ENCODE peak calls at places on chromosome 15, in five cellular contexts. One of them, this sample, is unnamed.

GRCh38 chr15:101441706-101442105 is 47.8 kb downstream of the PCSK6 start:
- DNase-seq in dermis blood vessel endothelial cell: no peak
- DNase-seq in activated T-helper 9 cell treated with anti-CD3 and anti-CD28 coated beads, Interleukin-2, amount 50 U/mL, for 16 hours: no peak
- DNase-seq in skeletal muscle cell: no peak
- DNase-seq in NB4: no peak
- DNase-seq in this sample: no peak

GRCh38 chr15:74374648-74375302 is 7.3 kb upstream of the CYP11A1 start:
- DNase-seq in dermis blood vessel endothelial cell: no peak
- DNase-seq in activated T-helper 9 cell treated with anti-CD3 and anti-CD28 coated beads, Interleukin-2, amount 50 U/mL, for 16 hours: no peak
- DNase-seq in skeletal muscle cell: no peak
- DNase-seq in NB4: no peak
- DNase-seq in this sample: no peak

GRCh38 chr15:32908135-32908801 is 190.5 kb downstream of the GREM1 start:
- DNase-seq in dermis blood vessel endothelial cell: peak
- DNase-seq in activated T-helper 9 cell treated with anti-CD3 and anti-CD28 coated beads, Interleukin-2, amount 50 U/mL, for 16 hours: no peak
- DNase-seq in skeletal muscle cell: peak
- DNase-seq in NB4: peak
- DNase-seq in this sample: no peak

GRCh38 chr15:51624022-51624421 is 1.5 kb upstream of the DMXL2 start:
- DNase-seq in dermis blood vessel endothelial cell: no peak
- DNase-seq in activated T-helper 9 cell treated with anti-CD3 and anti-CD28 coated beads, Interleukin-2, amount 50 U/mL, for 16 hours: no peak
- DNase-seq in skeletal muscle cell: no peak
- DNase-seq in NB4: no peak
- DNase-seq in this sample: no peak

GRCh38 chr15:34927726-34928125 is 41.8 kb downstream of the AQR start:
- DNase-seq in dermis blood vessel endothelial cell: peak
- DNase-seq in activated T-helper 9 cell treated with anti-CD3 and anti-CD28 coated beads, Interleukin-2, amount 50 U/mL, for 16 hours: no peak
- DNase-seq in skeletal muscle cell: no peak
- DNase-seq in NB4: no peak
- DNase-seq in this sample: no peak

GRCh38 chr15:94416829-94417228 is 185.5 kb downstream of the MCTP2 start:
- DNase-seq in dermis blood vessel endothelial cell: no peak
- DNase-seq in activated T-helper 9 cell treated with anti-CD3 and anti-CD28 coated beads, Interleukin-2, amount 50 U/mL, for 16 hours: no peak
- DNase-seq in skeletal muscle cell: no peak
- DNase-seq in NB4: no peak
- DNase-seq in this sample: no peak

GRCh38 chr15:66294157-66294931 is 976 bp downstream of the DIS3L start:
- DNase-seq in dermis blood vessel endothelial cell: peak
- DNase-seq in activated T-helper 9 cell treated with anti-CD3 and anti-CD28 coated beads, Interleukin-2, amount 50 U/mL, for 16 hours: peak
- DNase-seq in skeletal muscle cell: peak
- DNase-seq in NB4: no peak
- DNase-seq in this sample: no peak

GRCh38 chr15:61185759-61186158 is 43.3 kb downstream of the RORA start:
- DNase-seq in dermis blood vessel endothelial cell: no peak
- DNase-seq in activated T-helper 9 cell treated with anti-CD3 and anti-CD28 coated beads, Interleukin-2, amount 50 U/mL, for 16 hours: no peak
- DNase-seq in skeletal muscle cell: no peak
- DNase-seq in NB4: no peak
- DNase-seq in this sample: no peak

GRCh38 chr15:28942046-28942445 is 56.3 kb downstream of the APBA2 start:
- DNase-seq in dermis blood vessel endothelial cell: no peak
- DNase-seq in activated T-helper 9 cell treated with anti-CD3 and anti-CD28 coated beads, Interleukin-2, amount 50 U/mL, for 16 hours: no peak
- DNase-seq in skeletal muscle cell: no peak
- DNase-seq in NB4: peak
- DNase-seq in this sample: no peak

GRCh38 chr15:72009207-72009606 is 108.7 kb downstream of the MYO9A start:
- DNase-seq in dermis blood vessel endothelial cell: no peak
- DNase-seq in activated T-helper 9 cell treated with anti-CD3 and anti-CD28 coated beads, Interleukin-2, amount 50 U/mL, for 16 hours: no peak
- DNase-seq in skeletal muscle cell: no peak
- DNase-seq in NB4: no peak
- DNase-seq in this sample: no peak

GRCh38 chr15:52143862-52144261 is 31.3 kb upstream of the BCL2L10 start:
- DNase-seq in dermis blood vessel endothelial cell: peak
- DNase-seq in activated T-helper 9 cell treated with anti-CD3 and anti-CD28 coated beads, Interleukin-2, amount 50 U/mL, for 16 hours: no peak
- DNase-seq in skeletal muscle cell: peak
- DNase-seq in NB4: peak
- DNase-seq in this sample: no peak

GRCh38 chr15:64938192-64938591 is 26.5 kb downstream of the ANKDD1A start:
- DNase-seq in dermis blood vessel endothelial cell: peak
- DNase-seq in activated T-helper 9 cell treated with anti-CD3 and anti-CD28 coated beads, Interleukin-2, amount 50 U/mL, for 16 hours: no peak
- DNase-seq in skeletal muscle cell: no peak
- DNase-seq in NB4: no peak
- DNase-seq in this sample: no peak

GRCh38 chr15:82749951-82750830 is 40.5 kb upstream of the AP3B2 start:
- DNase-seq in dermis blood vessel endothelial cell: peak
- DNase-seq in activated T-helper 9 cell treated with anti-CD3 and anti-CD28 coated beads, Interleukin-2, amount 50 U/mL, for 16 hours: peak
- DNase-seq in skeletal muscle cell: peak
- DNase-seq in NB4: peak
- DNase-seq in this sample: peak

GRCh38 chr15:66110788-66111187 is 142.8 kb downstream of the MEGF11 start:
- DNase-seq in dermis blood vessel endothelial cell: no peak
- DNase-seq in activated T-helper 9 cell treated with anti-CD3 and anti-CD28 coated beads, Interleukin-2, amount 50 U/mL, for 16 hours: no peak
- DNase-seq in skeletal muscle cell: no peak
- DNase-seq in NB4: no peak
- DNase-seq in this sample: no peak

GRCh38 chr15:60299452-60300047 is 98.2 kb downstream of the ANXA2 start:
- DNase-seq in dermis blood vessel endothelial cell: peak
- DNase-seq in activated T-helper 9 cell treated with anti-CD3 and anti-CD28 coated beads, Interleukin-2, amount 50 U/mL, for 16 hours: no peak
- DNase-seq in skeletal muscle cell: no peak
- DNase-seq in NB4: no peak
- DNase-seq in this sample: no peak

GRCh38 chr15:48413304-48413703 is 82.1 kb downstream of the DUT start:
- DNase-seq in dermis blood vessel endothelial cell: no peak
- DNase-seq in activated T-helper 9 cell treated with anti-CD3 and anti-CD28 coated beads, Interleukin-2, amount 50 U/mL, for 16 hours: no peak
- DNase-seq in skeletal muscle cell: peak
- DNase-seq in NB4: no peak
- DNase-seq in this sample: no peak

GRCh38 chr15:67558502-67558901 is 16.0 kb downstream of the MAP2K5 start:
- DNase-seq in dermis blood vessel endothelial cell: no peak
- DNase-seq in activated T-helper 9 cell treated with anti-CD3 and anti-CD28 coated beads, Interleukin-2, amount 50 U/mL, for 16 hours: no peak
- DNase-seq in skeletal muscle cell: no peak
- DNase-seq in NB4: no peak
- DNase-seq in this sample: no peak

GRCh38 chr15:43508421-43508820 is 9.0 kb upstream of the MAP1A start:
- DNase-seq in dermis blood vessel endothelial cell: no peak
- DNase-seq in activated T-helper 9 cell treated with anti-CD3 and anti-CD28 coated beads, Interleukin-2, amount 50 U/mL, for 16 hours: no peak
- DNase-seq in skeletal muscle cell: no peak
- DNase-seq in NB4: no peak
- DNase-seq in this sample: no peak

GRCh38 chr15:32683906-32684584 is 33.8 kb upstream of the GREM1 start:
- DNase-seq in dermis blood vessel endothelial cell: peak
- DNase-seq in activated T-helper 9 cell treated with anti-CD3 and anti-CD28 coated beads, Interleukin-2, amount 50 U/mL, for 16 hours: no peak
- DNase-seq in skeletal muscle cell: peak
- DNase-seq in NB4: peak
- DNase-seq in this sample: no peak

GRCh38 chr15:28896944-28897343 is 11.2 kb downstream of the APBA2 start:
- DNase-seq in dermis blood vessel endothelial cell: peak
- DNase-seq in activated T-helper 9 cell treated with anti-CD3 and anti-CD28 coated beads, Interleukin-2, amount 50 U/mL, for 16 hours: no peak
- DNase-seq in skeletal muscle cell: peak
- DNase-seq in NB4: no peak
- DNase-seq in this sample: no peak

GRCh38 chr15:67127925-67128324 is 62.5 kb downstream of the SMAD3 start:
- DNase-seq in dermis blood vessel endothelial cell: peak
- DNase-seq in activated T-helper 9 cell treated with anti-CD3 and anti-CD28 coated beads, Interleukin-2, amount 50 U/mL, for 16 hours: no peak
- DNase-seq in skeletal muscle cell: peak
- DNase-seq in NB4: peak
- DNase-seq in this sample: no peak

GRCh38 chr15:42385980-42386695 is 26.8 kb downstream of the CAPN3 start:
- DNase-seq in dermis blood vessel endothelial cell: peak
- DNase-seq in activated T-helper 9 cell treated with anti-CD3 and anti-CD28 coated beads, Interleukin-2, amount 50 U/mL, for 16 hours: no peak
- DNase-seq in skeletal muscle cell: no peak
- DNase-seq in NB4: no peak
- DNase-seq in this sample: no peak

GRCh38 chr15:61755461-61755860 is 304.8 kb downstream of the VPS13C start:
- DNase-seq in dermis blood vessel endothelial cell: no peak
- DNase-seq in activated T-helper 9 cell treated with anti-CD3 and anti-CD28 coated beads, Interleukin-2, amount 50 U/mL, for 16 hours: no peak
- DNase-seq in skeletal muscle cell: no peak
- DNase-seq in NB4: no peak
- DNase-seq in this sample: no peak

GRCh38 chr15:70474682-70475438 is 288.5 kb downstream of the UACA start:
- DNase-seq in dermis blood vessel endothelial cell: peak
- DNase-seq in activated T-helper 9 cell treated with anti-CD3 and anti-CD28 coated beads, Interleukin-2, amount 50 U/mL, for 16 hours: no peak
- DNase-seq in skeletal muscle cell: peak
- DNase-seq in NB4: peak
- DNase-seq in this sample: no peak

GRCh38 chr15:36797128-36797527 is 217.7 kb downstream of the CDIN1 start:
- DNase-seq in dermis blood vessel endothelial cell: no peak
- DNase-seq in activated T-helper 9 cell treated with anti-CD3 and anti-CD28 coated beads, Interleukin-2, amount 50 U/mL, for 16 hours: no peak
- DNase-seq in skeletal muscle cell: no peak
- DNase-seq in NB4: no peak
- DNase-seq in this sample: no peak

GRCh38 chr15:58441376-58442070 is 9.7 kb downstream of the LIPC start:
- DNase-seq in dermis blood vessel endothelial cell: peak
- DNase-seq in activated T-helper 9 cell treated with anti-CD3 and anti-CD28 coated beads, Interleukin-2, amount 50 U/mL, for 16 hours: no peak
- DNase-seq in skeletal muscle cell: peak
- DNase-seq in NB4: no peak
- DNase-seq in this sample: no peak

GRCh38 chr15:52154896-52155865 is 36.0 kb downstream of the GNB5 start:
- DNase-seq in dermis blood vessel endothelial cell: no peak
- DNase-seq in activated T-helper 9 cell treated with anti-CD3 and anti-CD28 coated beads, Interleukin-2, amount 50 U/mL, for 16 hours: no peak
- DNase-seq in skeletal muscle cell: no peak
- DNase-seq in NB4: peak
- DNase-seq in this sample: no peak

GRCh38 chr15:69222002-69222474 is 61.6 kb downstream of the GLCE start:
- DNase-seq in dermis blood vessel endothelial cell: no peak
- DNase-seq in activated T-helper 9 cell treated with anti-CD3 and anti-CD28 coated beads, Interleukin-2, amount 50 U/mL, for 16 hours: no peak
- DNase-seq in skeletal muscle cell: no peak
- DNase-seq in NB4: no peak
- DNase-seq in this sample: no peak

GRCh38 chr15:66430627-66431026 is 43.9 kb downstream of the MAP2K1 start:
- DNase-seq in dermis blood vessel endothelial cell: no peak
- DNase-seq in activated T-helper 9 cell treated with anti-CD3 and anti-CD28 coated beads, Interleukin-2, amount 50 U/mL, for 16 hours: no peak
- DNase-seq in skeletal muscle cell: no peak
- DNase-seq in NB4: no peak
- DNase-seq in this sample: no peak

GRCh38 chr15:101669744-101670143 is 17.6 kb upstream of the TM2D3 start:
- DNase-seq in dermis blood vessel endothelial cell: no peak
- DNase-seq in activated T-helper 9 cell treated with anti-CD3 and anti-CD28 coated beads, Interleukin-2, amount 50 U/mL, for 16 hours: no peak
- DNase-seq in skeletal muscle cell: peak
- DNase-seq in NB4: peak
- DNase-seq in this sample: no peak

GRCh38 chr15:75672111-75672602 is 24.4 kb downstream of the SNX33 start:
- DNase-seq in dermis blood vessel endothelial cell: no peak
- DNase-seq in activated T-helper 9 cell treated with anti-CD3 and anti-CD28 coated beads, Interleukin-2, amount 50 U/mL, for 16 hours: no peak
- DNase-seq in skeletal muscle cell: no peak
- DNase-seq in NB4: peak
- DNase-seq in this sample: no peak

GRCh38 chr15:91258436-91258779 is 158.4 kb downstream of the SV2B start:
- DNase-seq in dermis blood vessel endothelial cell: no peak
- DNase-seq in activated T-helper 9 cell treated with anti-CD3 and anti-CD28 coated beads, Interleukin-2, amount 50 U/mL, for 16 hours: no peak
- DNase-seq in skeletal muscle cell: no peak
- DNase-seq in NB4: peak
- DNase-seq in this sample: no peak

GRCh38 chr15:81215983-81216382 is 19.3 kb downstream of the IL16 start:
- DNase-seq in dermis blood vessel endothelial cell: no peak
- DNase-seq in activated T-helper 9 cell treated with anti-CD3 and anti-CD28 coated beads, Interleukin-2, amount 50 U/mL, for 16 hours: no peak
- DNase-seq in skeletal muscle cell: no peak
- DNase-seq in NB4: no peak
- DNase-seq in this sample: no peak

GRCh38 chr15:63596666-63597032 is 538 bp upstream of the FBXL22 start:
- DNase-seq in dermis blood vessel endothelial cell: no peak
- DNase-seq in activated T-helper 9 cell treated with anti-CD3 and anti-CD28 coated beads, Interleukin-2, amount 50 U/mL, for 16 hours: no peak
- DNase-seq in skeletal muscle cell: no peak
- DNase-seq in NB4: no peak
- DNase-seq in this sample: no peak

GRCh38 chr15:34810455-34811146 is 15.3 kb upstream of the ACTC1 start:
- DNase-seq in dermis blood vessel endothelial cell: peak
- DNase-seq in activated T-helper 9 cell treated with anti-CD3 and anti-CD28 coated beads, Interleukin-2, amount 50 U/mL, for 16 hours: no peak
- DNase-seq in skeletal muscle cell: peak
- DNase-seq in NB4: no peak
- DNase-seq in this sample: no peak

GRCh38 chr15:62165029-62165792 is at the start of gene C2CD4B:
- DNase-seq in dermis blood vessel endothelial cell: peak
- DNase-seq in activated T-helper 9 cell treated with anti-CD3 and anti-CD28 coated beads, Interleukin-2, amount 50 U/mL, for 16 hours: peak
- DNase-seq in skeletal muscle cell: no peak
- DNase-seq in NB4: peak
- DNase-seq in this sample: peak

GRCh38 chr15:25481208-25481862 is 42.5 kb upstream of the UBE3A start:
- DNase-seq in dermis blood vessel endothelial cell: no peak
- DNase-seq in activated T-helper 9 cell treated with anti-CD3 and anti-CD28 coated beads, Interleukin-2, amount 50 U/mL, for 16 hours: no peak
- DNase-seq in skeletal muscle cell: no peak
- DNase-seq in NB4: no peak
- DNase-seq in this sample: no peak